ENCODE peak calls at places on chromosomes 5 and 9, in five cellular contexts. A, W, Y, P and T are unnamed samples.

GRCh38 chr5:61304611-61305369 is 27.3 kb upstream of the ZSWIM6 start:
- DNase-seq in A (peak), W (no peak), Y (no peak), P (no peak), T (peak)

GRCh38 chr5:38162625-38163024 is 95.7 kb upstream of the EGFLAM start:
- DNase-seq in A (no peak), W (no peak), Y (no peak), P (no peak), T (no peak)

GRCh38 chr9:120337131-120337530 is 242.8 kb downstream of the CDK5RAP2 start:
- DNase-seq in A (no peak), W (no peak), Y (no peak), P (no peak), T (no peak)

GRCh38 chr9:26357803-26358339 is 534.7 kb downstream of the CAAP1 start:
- DNase-seq in A (no peak), W (no peak), Y (no peak), P (no peak), T (no peak)

GRCh38 chr5:81972496-81972791 is 621 bp downstream of the ATG10 start:
- DNase-seq in A (no peak), W (no peak), Y (no peak), P (no peak), T (no peak)

GRCh38 chr9:124617477-124618141 is 110.4 kb upstream of the NR5A1 start:
- DNase-seq in A (peak), W (peak), Y (peak), P (peak), T (peak)

GRCh38 chr5:74372502-74373445 is 267.8 kb downstream of the ENC1 start:
- DNase-seq in A (no peak), W (no peak), Y (no peak), P (no peak), T (no peak)

GRCh38 chr5:124057815-124058231 is 545.8 kb downstream of the CSNK1G3 start:
- DNase-seq in A (no peak), W (peak), Y (no peak), P (no peak), T (no peak)

GRCh38 chr5:74272831-74273545 is 367.5 kb downstream of the ENC1 start:
- DNase-seq in A (no peak), W (no peak), Y (no peak), P (no peak), T (no peak)

GRCh38 chr9:94867281-94867841 is 140.9 kb downstream of the AOPEP start:
- DNase-seq in A (peak), W (peak), Y (no peak), P (peak), T (peak)

GRCh38 chr5:176836811-176837706 is 26.7 kb downstream of the UNC5A start:
- DNase-seq in A (no peak), W (no peak), Y (no peak), P (no peak), T (no peak)

GRCh38 chr5:374631-375335 is 53.3 kb downstream of the AHRR start:
- DNase-seq in A (no peak), W (peak), Y (no peak), P (no peak), T (no peak)

GRCh38 chr5:5318426-5319205 is 103.9 kb upstream of the ICE1 start:
- DNase-seq in A (no peak), W (peak), Y (no peak), P (no peak), T (no peak)

GRCh38 chr5:20572560-20572959 is 584.6 kb upstream of the CDH18 start:
- DNase-seq in A (peak), W (no peak), Y (no peak), P (no peak), T (no peak)

GRCh38 chr5:154092356-154092755 is 53.6 kb downstream of the MFAP3 start:
- DNase-seq in A (peak), W (no peak), Y (no peak), P (no peak), T (no peak)
- TF ChIP-seq RAD21 in A (no peak), W (no peak), Y (no peak), P (no peak), T (no peak)

GRCh38 chr9:32426278-32426939 is 42.0 kb downstream of the ACO1 start:
- DNase-seq in A (peak), W (no peak), Y (no peak), P (no peak), T (no peak)
- TF ChIP-seq RAD21 in A (no peak), W (no peak), Y (no peak), P (no peak), T (no peak)

GRCh38 chr9:109439378-109440116 is 58.6 kb downstream of the PTPN3 start:
- DNase-seq in A (no peak), W (no peak), Y (no peak), P (no peak), T (no peak)

GRCh38 chr9:109441296-109441695 is 56.8 kb downstream of the PTPN3 start:
- DNase-seq in A (peak), W (peak), Y (no peak), P (no peak), T (no peak)

GRCh38 chr9:109442716-109443115 is 55.4 kb downstream of the PTPN3 start:
- DNase-seq in A (no peak), W (no peak), Y (no peak), P (no peak), T (no peak)

GRCh38 chr9:109440117-109440515 is 58.0 kb downstream of the PTPN3 start:
- DNase-seq in A (no peak), W (no peak), Y (no peak), P (no peak), T (no peak)

GRCh38 chr9:109440797-109441287 is 57.3 kb downstream of the PTPN3 start:
- DNase-seq in A (peak), W (peak), Y (no peak), P (peak), T (peak)
- TF ChIP-seq RAD21 in A (peak), W (peak), Y (peak), P (peak), T (peak)

DNA sequence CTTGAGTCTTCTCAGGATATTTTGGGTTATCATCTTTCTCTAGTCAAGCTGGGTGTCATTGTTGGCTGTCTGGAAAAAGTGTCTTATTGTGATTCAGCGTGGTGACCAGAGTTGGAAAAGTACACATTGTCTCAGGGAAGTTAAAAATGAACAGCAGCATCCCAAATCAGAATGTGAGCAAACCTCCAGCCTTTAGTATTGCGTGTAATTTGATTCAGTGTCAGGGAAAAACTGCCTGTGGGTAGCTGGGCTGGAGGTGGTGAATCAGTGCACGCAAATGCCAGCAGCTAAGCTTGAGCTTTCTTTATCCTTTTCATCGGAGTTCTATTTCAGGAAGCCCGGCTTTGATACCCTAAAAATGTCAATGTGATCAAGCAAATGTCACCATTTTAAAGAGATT is 25.9 kb upstream of the C5orf47 start:
- DNase-seq in A (peak), W (no peak), Y (no peak), P (no peak), T (no peak)
- TF ChIP-seq RAD21 in A (no peak), W (no peak), Y (no peak), P (no peak), T (no peak)

DNA sequence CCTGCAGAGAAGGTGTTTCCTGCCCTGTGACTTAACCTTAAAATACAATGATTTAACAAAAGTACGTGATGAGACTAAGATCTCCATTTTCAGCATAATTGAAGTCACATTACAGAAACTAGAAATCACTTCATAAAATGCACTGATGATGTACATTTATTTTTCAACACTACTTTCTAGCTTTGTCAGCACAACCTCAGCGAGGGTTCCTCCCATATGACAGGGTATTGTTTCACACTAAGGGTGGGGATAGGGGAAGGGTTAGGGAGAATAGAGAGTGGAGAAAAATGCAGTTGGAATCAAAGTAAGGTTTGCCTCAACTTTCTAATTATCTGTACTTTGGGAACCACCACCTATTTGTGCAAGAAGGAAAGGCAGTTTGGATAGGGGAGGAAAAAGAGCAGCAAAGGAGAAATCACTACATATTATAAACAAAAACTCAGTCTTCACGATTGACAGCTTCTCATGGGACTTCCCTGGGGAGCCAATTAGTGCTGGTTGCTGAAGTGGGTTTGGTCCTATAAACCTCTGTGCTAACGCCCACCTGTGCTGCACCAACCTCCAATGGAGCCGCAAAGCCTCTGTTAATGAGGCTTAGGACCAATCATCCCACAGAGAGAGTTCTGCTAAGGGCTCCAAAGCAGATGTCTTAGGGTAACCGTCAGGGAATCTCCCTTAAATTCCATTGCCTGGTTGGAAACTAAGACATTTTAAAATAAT is 369.2 kb upstream of the PDE4D start:
- DNase-seq in A (no peak), W (no peak), Y (no peak), P (no peak), T (no peak)
- TF ChIP-seq RAD21 in A (no peak), W (no peak), Y (no peak), P (no peak), T (no peak)